ENCODE peak calls at places on chromosomes 12 and 14, in six cellular contexts. One of them, this sample, is unnamed.

GRCh38 chr12:111636209-111636928 is 37.3 kb upstream of the ATXN2 start:
- DNase-seq in esophagus muscularis mucosa: peak; percentile 92
- DNase-seq in HepG2: peak; percentile 56
- DNase-seq in SK-N-SH: peak; percentile 55
- DNase-seq in Panc1: no peak
- DNase-seq in sigmoid colon: peak; percentile 90
- DNase-seq in this sample: peak; percentile 91

GRCh38 chr14:105474478-105475268 is at the start of gene CRIP2:
- DNase-seq in esophagus muscularis mucosa: no peak
- DNase-seq in HepG2: no peak
- DNase-seq in SK-N-SH: peak; percentile 91
- DNase-seq in Panc1: no peak
- DNase-seq in sigmoid colon: no peak
- DNase-seq in this sample: no peak

GRCh38 chr12:56280849-56281248 is 14.1 kb downstream of the COQ10A start:
- DNase-seq in esophagus muscularis mucosa: no peak
- DNase-seq in HepG2: no peak
- DNase-seq in SK-N-SH: no peak
- DNase-seq in Panc1: no peak
- DNase-seq in sigmoid colon: no peak
- DNase-seq in this sample: no peak

GRCh38 chr12:15774819-15775218 is 14.4 kb downstream of the EPS8 start:
- DNase-seq in esophagus muscularis mucosa: no peak
- DNase-seq in HepG2: no peak
- DNase-seq in SK-N-SH: no peak
- DNase-seq in Panc1: no peak
- DNase-seq in sigmoid colon: no peak
- DNase-seq in this sample: no peak

GRCh38 chr12:50603817-50604639 is 99.2 kb downstream of the DIP2B start:
- DNase-seq in esophagus muscularis mucosa: no peak
- DNase-seq in HepG2: no peak
- DNase-seq in SK-N-SH: no peak
- DNase-seq in Panc1: no peak
- DNase-seq in sigmoid colon: no peak
- DNase-seq in this sample: no peak

GRCh38 chr12:126784328-126784921 is 1482.5 kb upstream of the TMEM132C start:
- DNase-seq in esophagus muscularis mucosa: peak; percentile 92
- DNase-seq in HepG2: peak; percentile 2
- DNase-seq in SK-N-SH: peak; percentile 32
- DNase-seq in Panc1: no peak
- DNase-seq in sigmoid colon: no peak
- DNase-seq in this sample: no peak

GRCh38 chr14:99964979-99965378 is 100.2 kb upstream of the EVL start:
- DNase-seq in esophagus muscularis mucosa: no peak
- DNase-seq in HepG2: no peak
- DNase-seq in SK-N-SH: no peak
- DNase-seq in Panc1: no peak
- DNase-seq in sigmoid colon: no peak
- DNase-seq in this sample: no peak

GRCh38 chr14:22545842-22546721 is 42.9 kb downstream of the DAD1 start:
- DNase-seq in esophagus muscularis mucosa: no peak
- DNase-seq in HepG2: no peak
- DNase-seq in SK-N-SH: no peak
- DNase-seq in Panc1: no peak
- DNase-seq in sigmoid colon: no peak
- DNase-seq in this sample: no peak

GRCh38 chr12:41663487-41664258 is 475.6 kb downstream of the PDZRN4 start:
- DNase-seq in esophagus muscularis mucosa: no peak
- DNase-seq in HepG2: peak; percentile 28
- DNase-seq in SK-N-SH: peak; percentile 49
- DNase-seq in Panc1: no peak
- DNase-seq in sigmoid colon: no peak
- DNase-seq in this sample: no peak

GRCh38 chr14:75259510-75259855 is 19.1 kb upstream of the FOS start:
- DNase-seq in esophagus muscularis mucosa: no peak
- DNase-seq in HepG2: no peak
- DNase-seq in SK-N-SH: peak; percentile 50
- DNase-seq in Panc1: no peak
- DNase-seq in sigmoid colon: no peak
- DNase-seq in this sample: no peak

GRCh38 chr12:89472508-89472907 is 52.1 kb downstream of the GALNT4 start:
- DNase-seq in esophagus muscularis mucosa: no peak
- DNase-seq in HepG2: no peak
- DNase-seq in SK-N-SH: no peak
- DNase-seq in Panc1: no peak
- DNase-seq in sigmoid colon: no peak
- DNase-seq in this sample: no peak

GRCh38 chr12:123270380-123271181 is 1.1 kb downstream of the CDK2AP1 start:
- DNase-seq in esophagus muscularis mucosa: no peak
- DNase-seq in HepG2: peak; percentile 23
- DNase-seq in SK-N-SH: peak; percentile 57
- DNase-seq in Panc1: no peak
- DNase-seq in sigmoid colon: peak; percentile 72
- DNase-seq in this sample: no peak

GRCh38 chr14:78848234-78848820 is 678.2 kb downstream of the NRXN3 start:
- DNase-seq in esophagus muscularis mucosa: no peak
- DNase-seq in HepG2: peak; percentile 29
- DNase-seq in SK-N-SH: peak; percentile 16
- DNase-seq in Panc1: peak; percentile 22
- DNase-seq in sigmoid colon: no peak
- DNase-seq in this sample: no peak

GRCh38 chr12:288687-289086 is 26.1 kb upstream of the SLC6A13 start:
- DNase-seq in esophagus muscularis mucosa: no peak
- DNase-seq in HepG2: no peak
- DNase-seq in SK-N-SH: no peak
- DNase-seq in Panc1: no peak
- DNase-seq in sigmoid colon: no peak
- DNase-seq in this sample: no peak

GRCh38 chr12:120190985-120191480 is 3.5 kb downstream of the GCN1 start:
- DNase-seq in esophagus muscularis mucosa: no peak
- DNase-seq in HepG2: no peak
- DNase-seq in SK-N-SH: no peak
- DNase-seq in Panc1: no peak
- DNase-seq in sigmoid colon: no peak
- DNase-seq in this sample: no peak

GRCh38 chr14:54348001-54348611 is 48.7 kb upstream of the CDKN3 start:
- DNase-seq in esophagus muscularis mucosa: no peak
- DNase-seq in HepG2: peak; percentile 75
- DNase-seq in SK-N-SH: peak; percentile 55
- DNase-seq in Panc1: peak; percentile 24
- DNase-seq in sigmoid colon: no peak
- DNase-seq in this sample: no peak

GRCh38 chr14:102933618-102934231 is 11.3 kb downstream of the AMN start:
- DNase-seq in esophagus muscularis mucosa: no peak
- DNase-seq in HepG2: peak; percentile 21
- DNase-seq in SK-N-SH: no peak
- DNase-seq in Panc1: no peak
- DNase-seq in sigmoid colon: no peak
- DNase-seq in this sample: no peak

GRCh38 chr12:106317406-106318082 is 15.0 kb downstream of the TCP11L2 start:
- DNase-seq in esophagus muscularis mucosa: no peak
- DNase-seq in HepG2: no peak
- DNase-seq in SK-N-SH: no peak
- DNase-seq in Panc1: no peak
- DNase-seq in sigmoid colon: no peak
- DNase-seq in this sample: no peak

GRCh38 chr14:54627325-54627717 is 60.4 kb downstream of the SAMD4A start:
- DNase-seq in esophagus muscularis mucosa: no peak
- DNase-seq in HepG2: no peak
- DNase-seq in SK-N-SH: no peak
- DNase-seq in Panc1: no peak
- DNase-seq in sigmoid colon: no peak
- DNase-seq in this sample: no peak

GRCh38 chr12:105089817-105090216 is 5.6 kb upstream of the ALDH1L2 start:
- DNase-seq in esophagus muscularis mucosa: no peak
- DNase-seq in HepG2: no peak
- DNase-seq in SK-N-SH: no peak
- DNase-seq in Panc1: no peak
- DNase-seq in sigmoid colon: no peak
- DNase-seq in this sample: no peak

GRCh38 chr12:106123551-106123991 is 15.2 kb downstream of the NUAK1 start:
- DNase-seq in esophagus muscularis mucosa: no peak
- DNase-seq in HepG2: no peak
- DNase-seq in SK-N-SH: no peak
- DNase-seq in Panc1: no peak
- DNase-seq in sigmoid colon: no peak
- DNase-seq in this sample: no peak

GRCh38 chr14:104477804-104478375 is 101.7 kb upstream of the C14orf180 start:
- DNase-seq in esophagus muscularis mucosa: peak; percentile 68
- DNase-seq in HepG2: no peak
- DNase-seq in SK-N-SH: no peak
- DNase-seq in Panc1: no peak
- DNase-seq in sigmoid colon: no peak
- DNase-seq in this sample: no peak

GRCh38 chr12:69575346-69575745 is 9.9 kb upstream of the CCT2 start:
- DNase-seq in esophagus muscularis mucosa: no peak
- DNase-seq in HepG2: no peak
- DNase-seq in SK-N-SH: no peak
- DNase-seq in Panc1: no peak
- DNase-seq in sigmoid colon: no peak
- DNase-seq in this sample: no peak

GRCh38 chr14:92785601-92786426 is 8.3 kb upstream of the GOLGA5 start:
- DNase-seq in esophagus muscularis mucosa: no peak
- DNase-seq in HepG2: no peak
- DNase-seq in SK-N-SH: no peak
- DNase-seq in Panc1: no peak
- DNase-seq in sigmoid colon: no peak
- DNase-seq in this sample: no peak

GRCh38 chr12:76560083-76560491 is 516 bp upstream of the OSBPL8 start:
- DNase-seq in esophagus muscularis mucosa: no peak
- DNase-seq in HepG2: no peak
- DNase-seq in SK-N-SH: no peak
- DNase-seq in Panc1: no peak
- DNase-seq in sigmoid colon: no peak
- DNase-seq in this sample: no peak
- H3K4me3 ChIP-seq in esophagus muscularis mucosa: peak overlapping the region; percentile 94
- H3K4me3 ChIP-seq in HepG2: peak overlapping the region; percentile 96
- H3K4me3 ChIP-seq in SK-N-SH: peak overlapping the region; percentile 99
- H3K4me3 ChIP-seq in Panc1: peak overlapping the region; percentile 73
- H3K4me3 ChIP-seq in sigmoid colon: peak overlapping the region; percentile 82
- H3K4me3 ChIP-seq in this sample: peak overlapping the region; percentile 83

GRCh38 chr12:72610854-72611358 is 338.7 kb downstream of the TRHDE start:
- DNase-seq in esophagus muscularis mucosa: no peak
- DNase-seq in HepG2: no peak
- DNase-seq in SK-N-SH: no peak
- DNase-seq in Panc1: no peak
- DNase-seq in sigmoid colon: no peak
- DNase-seq in this sample: no peak
- H3K27ac ChIP-seq in esophagus muscularis mucosa: no peak overlapping the region
- H3K27ac ChIP-seq in HepG2: no peak overlapping the region
- H3K27ac ChIP-seq in SK-N-SH: no peak overlapping the region
- H3K27ac ChIP-seq in Panc1: no peak overlapping the region
- H3K27ac ChIP-seq in sigmoid colon: no peak overlapping the region
- H3K27ac ChIP-seq in this sample: no peak overlapping the region

GRCh38 chr14:101364503-101365328 is 196.6 kb upstream of the DIO3 start:
- DNase-seq in esophagus muscularis mucosa: peak; percentile 95
- DNase-seq in HepG2: no peak
- DNase-seq in SK-N-SH: peak; percentile 23
- DNase-seq in Panc1: no peak
- DNase-seq in sigmoid colon: peak; percentile 98
- DNase-seq in this sample: peak; percentile 98
- TF ChIP-seq POLR2AphosphoS5 in esophagus muscularis mucosa: peak; percentile 62
- TF ChIP-seq POLR2AphosphoS5 in HepG2: no peak
- TF ChIP-seq POLR2AphosphoS5 in SK-N-SH: no peak
- TF ChIP-seq POLR2AphosphoS5 in Panc1: no peak
- TF ChIP-seq POLR2AphosphoS5 in sigmoid colon: peak; percentile 80
- TF ChIP-seq POLR2AphosphoS5 in this sample: peak; percentile 24

DNA sequence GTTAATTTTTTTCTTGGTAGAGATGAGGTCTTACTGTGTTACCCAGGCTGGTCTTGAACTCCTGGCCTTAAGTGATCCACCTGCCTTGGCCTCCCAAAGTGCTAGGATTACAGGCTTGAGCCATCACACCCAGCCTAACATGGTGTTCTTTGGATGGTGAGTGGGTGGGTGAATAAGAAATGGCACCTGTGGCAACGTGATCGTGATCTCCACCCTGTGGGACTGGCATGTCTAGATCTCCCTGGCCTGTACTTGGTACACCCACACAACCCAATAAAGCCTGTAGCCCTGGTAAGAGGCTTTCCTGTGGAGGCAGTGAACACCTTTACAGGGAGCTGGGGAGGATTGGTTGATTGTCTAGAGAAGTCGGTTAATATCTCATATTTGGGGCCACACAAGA is 25.2 kb downstream of the SYNE2 start:
- DNase-seq in esophagus muscularis mucosa: no peak
- DNase-seq in HepG2: no peak
- DNase-seq in SK-N-SH: no peak
- DNase-seq in Panc1: no peak
- DNase-seq in sigmoid colon: no peak
- DNase-seq in this sample: no peak
- H3K4me3 ChIP-seq in esophagus muscularis mucosa: no peak overlapping the region
- H3K4me3 ChIP-seq in HepG2: no peak overlapping the region
- H3K4me3 ChIP-seq in SK-N-SH: no peak overlapping the region
- H3K4me3 ChIP-seq in Panc1: no peak overlapping the region
- H3K4me3 ChIP-seq in sigmoid colon: no peak overlapping the region
- H3K4me3 ChIP-seq in this sample: no peak overlapping the region

GRCh38 chr12:94178886-94179285 is 30.5 kb downstream of the PLXNC1 start:
- DNase-seq in esophagus muscularis mucosa: no peak
- DNase-seq in HepG2: no peak
- DNase-seq in SK-N-SH: no peak
- DNase-seq in Panc1: no peak
- DNase-seq in sigmoid colon: no peak
- DNase-seq in this sample: no peak

GRCh38 chr12:94174576-94174975 is 26.2 kb downstream of the PLXNC1 start:
- DNase-seq in esophagus muscularis mucosa: no peak
- DNase-seq in HepG2: no peak
- DNase-seq in SK-N-SH: no peak
- DNase-seq in Panc1: no peak
- DNase-seq in sigmoid colon: no peak
- DNase-seq in this sample: no peak

GRCh38 chr12:94178054-94178453 is 29.7 kb downstream of the PLXNC1 start:
- DNase-seq in esophagus muscularis mucosa: no peak
- DNase-seq in HepG2: no peak
- DNase-seq in SK-N-SH: no peak
- DNase-seq in Panc1: no peak
- DNase-seq in sigmoid colon: no peak
- DNase-seq in this sample: no peak

GRCh38 chr12:94173660-94174265 is 25.4 kb downstream of the PLXNC1 start:
- DNase-seq in esophagus muscularis mucosa: no peak
- DNase-seq in HepG2: no peak
- DNase-seq in SK-N-SH: no peak
- DNase-seq in Panc1: no peak
- DNase-seq in sigmoid colon: no peak
- DNase-seq in this sample: no peak

GRCh38 chr12:94175763-94176660 is 27.6 kb downstream of the PLXNC1 start:
- DNase-seq in esophagus muscularis mucosa: no peak
- DNase-seq in HepG2: no peak
- DNase-seq in SK-N-SH: no peak
- DNase-seq in Panc1: no peak
- DNase-seq in sigmoid colon: no peak
- DNase-seq in this sample: no peak
- H3K27ac ChIP-seq in esophagus muscularis mucosa: no peak overlapping the region
- H3K27ac ChIP-seq in HepG2: no peak overlapping the region
- H3K27ac ChIP-seq in SK-N-SH: no peak overlapping the region
- H3K27ac ChIP-seq in Panc1: no peak overlapping the region
- H3K27ac ChIP-seq in sigmoid colon: no peak overlapping the region
- H3K27ac ChIP-seq in this sample: no peak overlapping the region